ENCODE peak calls at places on chromosomes 1 and 21, in eight cellular contexts. F, X, G, V, N, U, E and M are unnamed samples.

GRCh38 chr1:14369526-14370213 is 228.8 kb upstream of the KAZN start:
- DNase-seq in G (no peak), F (no peak), X (no peak), V (no peak), N (no peak), E (no peak), U (no peak), M (no peak)

GRCh38 chr1:25774921-25775774 is 24.8 kb upstream of the SELENON start:
- DNase-seq in N (no peak), G (no peak), X (no peak), U (no peak), V (peak; percentile 32), E (no peak), F (no peak), M (no peak)

GRCh38 chr1:203744008-203744972 is 20.7 kb upstream of the LAX1 start:
- DNase-seq in G (no peak), F (no peak), N (no peak), E (peak; percentile 89), V (peak; percentile 36), U (no peak), X (peak; percentile 80), M (peak; percentile 31)

GRCh38 chr21:27362249-27362648 is 395.4 kb upstream of the ADAMTS5 start:
- DNase-seq in F (peak; percentile 23), N (no peak), V (no peak), E (no peak), X (no peak), U (no peak), G (no peak), M (no peak)

GRCh38 chr1:230140221-230141001 is 73.4 kb downstream of the GALNT2 start:
- DNase-seq in N (no peak), F (no peak), E (peak; percentile 80), V (peak; percentile 67), G (no peak), U (no peak), X (no peak), M (no peak)

GRCh38 chr1:203463469-203464062 is 12.0 kb upstream of the PRELP start:
- DNase-seq in U (no peak), G (no peak), V (no peak), E (no peak), N (no peak), F (no peak), X (no peak), M (no peak)

GRCh38 chr1:12346483-12347155 is 116.8 kb downstream of the VPS13D start:
- DNase-seq in X (no peak), U (no peak), F (no peak), V (no peak), E (no peak), G (no peak), N (no peak), M (no peak)

GRCh38 chr1:228043281-228043845 is 36.6 kb downstream of the WNT3A start:
- DNase-seq in E (no peak), G (no peak), U (no peak), X (peak; percentile 76), N (no peak), F (no peak), V (no peak), M (peak; percentile 39)

GRCh38 chr1:51768971-51769601 is 109.4 kb downstream of the NRDC start:
- DNase-seq in N (peak; percentile 38), E (no peak), F (peak; percentile 70), U (peak; percentile 5), X (no peak), V (peak; percentile 13), G (peak; percentile 62), M (no peak)

GRCh38 chr1:228082975-228083870 is 715 bp downstream of the ARF1 start:
- DNase-seq in E (peak; percentile 87), V (peak; percentile 59), X (peak; percentile 64), U (peak; percentile 54), N (no peak), G (peak; percentile 86), F (peak; percentile 29), M (peak; percentile 63)

GRCh38 chr1:59595774-59596173 is 219.0 kb upstream of the HOOK1 start:
- DNase-seq in E (no peak), U (no peak), V (no peak), X (no peak), F (peak; percentile 80), N (no peak), G (no peak), M (no peak)

GRCh38 chr21:36695671-36696389 is 3.1 kb upstream of the SIM2 start:
- DNase-seq in U (no peak), G (no peak), F (no peak), N (no peak), X (no peak), E (no peak), V (no peak), M (no peak)

GRCh38 chr1:247551716-247552115 is 2.8 kb downstream of the GCSAML start:
- DNase-seq in U (no peak), F (no peak), V (no peak), N (no peak), G (no peak), E (no peak), X (no peak), M (no peak)

GRCh38 chr21:41758550-41758949 is 8.3 kb downstream of the RIPK4 start:
- DNase-seq in E (no peak), G (no peak), U (no peak), V (no peak), N (peak; percentile 41), X (no peak), F (no peak), M (peak; percentile 54)

GRCh38 chr1:177007437-177008161 is 156.9 kb downstream of the ASTN1 start:
- DNase-seq in G (no peak), U (no peak), N (no peak), F (no peak), X (no peak), V (no peak), E (no peak), M (no peak)

GRCh38 chr21:28776251-28776650 is 216.4 kb downstream of the LTN1 start:
- DNase-seq in U (no peak), N (no peak), F (no peak), V (no peak), X (no peak), G (no peak), E (no peak), M (no peak)

GRCh38 chr1:226633541-226634155 is 85.1 kb downstream of the STUM start:
- DNase-seq in G (no peak), N (no peak), X (no peak), U (no peak), V (no peak), F (no peak), E (peak; percentile 73), M (no peak)

DNA sequence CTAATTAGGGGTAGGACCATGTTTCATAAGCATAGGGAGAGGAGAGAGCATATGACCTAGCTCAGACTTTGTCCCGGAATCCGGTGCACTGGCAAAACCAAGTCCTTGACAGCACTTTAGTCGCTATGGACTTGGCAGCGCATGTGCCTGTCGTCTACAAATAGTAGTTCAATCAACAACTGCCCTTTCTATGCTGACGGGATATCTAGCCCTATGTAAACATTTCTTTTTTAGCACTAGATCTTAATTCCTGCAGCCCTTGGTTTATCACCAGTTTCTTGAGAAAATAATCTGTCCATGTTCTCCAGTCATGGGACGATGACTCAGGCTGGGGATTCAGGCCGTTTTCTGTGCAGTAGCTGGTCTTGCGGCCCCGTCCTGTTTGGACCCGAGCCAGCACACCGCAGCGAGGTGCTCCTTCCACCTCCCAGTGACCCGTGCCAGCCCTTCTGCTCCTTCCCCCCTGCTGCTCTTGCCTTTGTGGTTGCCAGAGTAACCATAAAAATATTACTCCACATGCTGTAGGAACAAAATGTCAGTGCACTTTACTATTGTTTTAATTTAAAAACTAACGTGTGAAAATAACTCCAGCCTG is 8.6 kb upstream of the MT1HL1 start:
- DNase-seq in E (peak; percentile 84), V (peak; percentile 63), U (no peak), F (no peak), N (no peak), X (no peak), G (peak; percentile 41), M (peak; percentile 80)
- TF ChIP-seq POLR2AphosphoS5 in E (peak; percentile 4), V (peak; percentile 18), U (no peak), F (no peak), N (no peak), X (no peak), G (no peak), M (peak; percentile 65)

DNA sequence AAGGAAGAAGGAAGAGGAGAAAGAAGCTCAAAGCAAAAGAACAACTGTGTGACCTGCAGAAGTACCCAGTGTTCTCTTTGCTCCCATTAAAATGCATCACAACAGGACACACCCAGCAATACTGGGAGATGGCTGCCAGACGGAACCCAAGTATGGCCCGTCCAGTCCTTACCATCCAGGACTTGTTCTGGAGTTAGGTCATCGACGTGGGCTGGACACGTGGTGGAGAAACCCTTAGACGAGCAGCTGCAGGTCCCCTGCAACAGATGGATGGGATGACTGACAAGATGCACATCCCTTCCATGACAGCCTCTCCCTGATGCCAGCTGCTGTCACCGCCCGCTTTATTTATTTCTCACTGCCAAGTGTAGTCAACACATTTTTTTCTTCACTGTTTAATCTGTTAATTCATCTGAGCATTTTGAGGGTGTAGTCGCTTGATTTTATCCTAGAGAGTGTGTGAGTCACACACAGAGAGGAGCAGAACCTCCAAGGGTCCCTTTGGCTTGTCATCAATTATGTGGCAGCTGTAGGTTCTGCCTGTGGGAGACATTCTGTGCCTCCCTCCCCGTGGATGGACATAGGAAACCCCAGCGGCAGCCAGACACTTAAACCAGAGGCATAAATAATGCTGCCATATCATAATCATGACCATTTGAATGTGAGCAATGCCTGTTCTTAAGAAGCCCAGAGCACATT is 80.9 kb downstream of the ABCA4 start:
- DNase-seq in X (no peak), V (no peak), F (peak; percentile 32), U (no peak), N (no peak), G (no peak), E (peak; percentile 84), M (no peak)
- TF ChIP-seq POLR2AphosphoS5 in X (no peak), V (no peak), F (no peak), U (no peak), N (no peak), G (no peak), E (no peak), M (no peak)

GRCh38 chr1:198199105-198199504 is 42.3 kb downstream of the NEK7 start:
- DNase-seq in V (no peak), N (no peak), F (no peak), E (no peak), X (no peak), G (no peak), U (no peak), M (no peak)

GRCh38 chr1:198206292-198206691 is 49.5 kb downstream of the NEK7 start:
- DNase-seq in E (no peak), N (no peak), G (no peak), X (no peak), U (no peak), V (no peak), F (no peak), M (no peak)

GRCh38 chr1:198205021-198205684 is 48.4 kb downstream of the NEK7 start:
- DNase-seq in U (no peak), N (no peak), F (no peak), E (no peak), V (no peak), X (no peak), G (no peak), M (no peak)

GRCh38 chr1:198201956-198202784 is 45.4 kb downstream of the NEK7 start:
- DNase-seq in G (no peak), U (no peak), N (no peak), X (no peak), E (no peak), V (no peak), F (no peak), M (no peak)

GRCh38 chr1:198203434-198203833 is 46.6 kb downstream of the NEK7 start:
- DNase-seq in E (no peak), U (no peak), G (no peak), X (no peak), N (no peak), F (no peak), V (no peak), M (no peak)
- TF ChIP-seq POLR2AphosphoS5 in E (no peak), U (no peak), G (no peak), X (no peak), N (no peak), F (no peak), V (no peak), M (no peak)

GRCh38 chr1:6259491-6260362 is 1.2 kb downstream of the GPR153 start:
- DNase-seq in N (peak; percentile 37), F (peak; percentile 64), U (peak; percentile 89), V (peak; percentile 86), G (peak; percentile 97), X (peak; percentile 82), E (peak; percentile 95), M (peak; percentile 75)
- TF ChIP-seq POLR2AphosphoS5 in N (no peak), F (no peak), U (no peak), V (no peak), G (no peak), X (peak; percentile 41), E (peak; percentile 18), M (no peak)